ENCODE peak calls at places on chromosomes 12 and 14, in eight cellular contexts. H is transverse colon, Q is A549, N is ovary, C is K562, E is tibial nerve, F is esophagus muscularis mucosa, P is stomach. L is an unnamed sample.

GRCh38 chr12:1840981-1841425 is 20.6 kb downstream of the LRTM2 start:
- DNase-seq in E (no peak), Q (no peak), H (no peak), N (no peak), F (no peak), P (no peak), C (no peak), L (no peak)

GRCh38 chr14:34277191-34277590 is 184.8 kb downstream of the SPTSSA start:
- DNase-seq in N (no peak), P (no peak), H (no peak), Q (no peak), F (no peak), E (no peak), C (no peak), L (no peak)

GRCh38 chr12:21296348-21296747 is 38.4 kb downstream of the SLCO1A2 start:
- DNase-seq in C (no peak), P (no peak), F (no peak), E (no peak), Q (no peak), H (no peak), N (no peak), L (no peak)

GRCh38 chr14:21087294-21088091 is 11.0 kb downstream of the ZNF219 start:
- DNase-seq in E (no peak), F (no peak), C (no peak), H (no peak), Q (no peak), N (peak), P (no peak), L (no peak)

GRCh38 chr12:1353451-1353850 is 240.9 kb downstream of the FBXL14 start:
- DNase-seq in H (no peak), Q (no peak), C (no peak), P (no peak), F (no peak), N (no peak), E (no peak), L (no peak)

GRCh38 chr12:42483534-42483857 is 106.0 kb downstream of the PRICKLE1 start:
- DNase-seq in N (peak), F (no peak), Q (no peak), H (peak), C (peak), E (no peak), P (no peak), L (peak)

GRCh38 chr12:26123482-26123980 is 1.3 kb downstream of the BHLHE41 start:
- DNase-seq in P (no peak), C (no peak), Q (no peak), F (no peak), E (no peak), H (no peak), N (no peak), L (no peak)

GRCh38 chr14:91841065-91841464 is 26.3 kb downstream of the TC2N start:
- DNase-seq in C (no peak), P (no peak), E (no peak), F (no peak), Q (no peak), H (no peak), N (no peak), L (no peak)

GRCh38 chr12:79422060-79422812 is 268.5 kb downstream of the PAWR start:
- DNase-seq in H (no peak), N (no peak), F (no peak), Q (no peak), C (no peak), E (no peak), P (no peak), L (no peak)

GRCh38 chr14:23352506-23353432 is at the start of gene SLC22A17:
- DNase-seq in H (peak), P (peak), C (peak), Q (peak), N (peak), E (peak), F (no peak), L (peak)

GRCh38 chr14:69886843-69887242 is 7.6 kb downstream of the SMOC1 start:
- DNase-seq in C (no peak), F (no peak), N (no peak), Q (no peak), E (no peak), H (no peak), P (no peak), L (no peak)

GRCh38 chr12:49588761-49589516 is 16.5 kb downstream of the FAM186B start:
- DNase-seq in E (no peak), F (no peak), Q (no peak), N (no peak), C (no peak), P (no peak), H (no peak), L (no peak)

GRCh38 chr14:50816419-50817047 is 14.4 kb downstream of the NIN start:
- DNase-seq in F (no peak), P (no peak), Q (no peak), E (no peak), H (no peak), C (no peak), N (no peak), L (no peak)

GRCh38 chr14:59465570-59466150 is 480 bp upstream of the GPR135 start:
- DNase-seq in Q (no peak), P (no peak), E (no peak), F (no peak), C (no peak), N (no peak), H (no peak), L (no peak)

GRCh38 chr12:31017535-31017934 is 56.1 kb upstream of the DDX11 start:
- DNase-seq in F (no peak), N (no peak), C (no peak), H (no peak), Q (no peak), E (no peak), P (no peak), L (peak)

GRCh38 chr14:99055019-99055418 is 217.0 kb downstream of the BCL11B start:
- DNase-seq in P (no peak), Q (no peak), F (no peak), E (no peak), N (no peak), H (no peak), C (no peak), L (peak)

GRCh38 chr14:85165091-85165490 is 364.9 kb upstream of the FLRT2 start:
- DNase-seq in E (peak), P (no peak), N (no peak), H (no peak), C (no peak), Q (no peak), F (no peak), L (no peak)

GRCh38 chr14:105045710-105046326 is 19.4 kb downstream of the GPR132 start:
- DNase-seq in P (peak), E (peak), C (peak), F (peak), H (peak), Q (peak), N (peak), L (peak)

GRCh38 chr12:27999970-28000369 is 27.4 kb upstream of the PTHLH start:
- DNase-seq in H (no peak), Q (no peak), N (no peak), E (no peak), F (no peak), C (no peak), P (no peak), L (no peak)

GRCh38 chr14:35370969-35371368 is 33.6 kb downstream of the NFKBIA start:
- DNase-seq in Q (no peak), F (no peak), P (no peak), N (no peak), E (no peak), C (no peak), H (no peak), L (no peak)

GRCh38 chr12:68483592-68484373 is 126.9 kb upstream of the RAP1B start:
- DNase-seq in F (no peak), P (no peak), N (no peak), H (no peak), Q (no peak), C (no peak), E (no peak), L (no peak)

GRCh38 chr12:21852251-21852650 is 77.7 kb upstream of the KCNJ8 start:
- DNase-seq in F (no peak), E (no peak), C (no peak), H (no peak), N (no peak), P (no peak), Q (no peak), L (no peak)

GRCh38 chr12:123617144-123617543 is 15.2 kb downstream of the DDX55 start:
- DNase-seq in P (no peak), F (no peak), H (no peak), E (no peak), N (no peak), C (no peak), Q (no peak), L (no peak)

GRCh38 chr12:69170293-69170692 is 69.1 kb upstream of the CPSF6 start:
- DNase-seq in F (no peak), H (no peak), Q (no peak), C (no peak), P (no peak), E (no peak), N (no peak), L (no peak)

GRCh38 chr14:74911704-74912103 is 11.4 kb downstream of the RPS6KL1 start:
- DNase-seq in H (no peak), P (no peak), C (no peak), Q (no peak), F (no peak), E (no peak), N (no peak), L (no peak)

GRCh38 chr12:1822699-1823098 is 2.3 kb downstream of the LRTM2 start:
- DNase-seq in N (no peak), C (no peak), E (no peak), F (no peak), H (no peak), P (no peak), Q (no peak), L (no peak)

GRCh38 chr12:121980211-121980891 is 41.3 kb upstream of the BCL7A start:
- DNase-seq in Q (no peak), F (no peak), P (no peak), H (no peak), C (no peak), N (no peak), E (no peak), L (no peak)

GRCh38 chr14:88013750-88014349 is 8.9 kb downstream of the GPR65 start:
- DNase-seq in N (peak), Q (peak), P (peak), H (peak), C (peak), E (peak), F (no peak), L (peak)

GRCh38 chr12:68521321-68521839 is 89.3 kb upstream of the RAP1B start:
- DNase-seq in E (no peak), F (peak), N (no peak), P (no peak), Q (peak), C (no peak), H (no peak), L (no peak)

GRCh38 chr12:119826661-119827435 is 50.3 kb downstream of the CIT start:
- DNase-seq in E (no peak), P (no peak), C (no peak), N (no peak), F (no peak), H (no peak), Q (no peak), L (no peak)

GRCh38 chr14:90903101-90903500 is 86.9 kb upstream of the TTC7B start:
- DNase-seq in Q (peak), P (peak), N (peak), H (peak), E (peak), F (no peak), C (peak), L (no peak)

GRCh38 chr14:69882915-69883314 is 3.7 kb downstream of the SMOC1 start:
- DNase-seq in F (no peak), P (no peak), N (no peak), Q (no peak), H (no peak), E (no peak), C (no peak), L (no peak)

GRCh38 chr12:19760611-19761010 is 321.3 kb downstream of the AEBP2 start:
- DNase-seq in F (no peak), P (no peak), H (no peak), Q (no peak), E (no peak), N (no peak), C (no peak), L (no peak)

GRCh38 chr14:97276573-97276972 is 479.4 kb downstream of the VRK1 start:
- DNase-seq in F (no peak), P (no peak), E (no peak), C (no peak), N (no peak), H (no peak), Q (no peak), L (no peak)

GRCh38 chr14:68816183-68816942 is 23.5 kb upstream of the ZFP36L1 start:
- DNase-seq in H (peak), N (peak), E (peak), C (peak), P (peak), Q (peak), F (no peak), L (peak)

GRCh38 chr12:57262126-57262822 is 11.3 kb upstream of the STAC3 start:
- DNase-seq in E (no peak), H (no peak), C (no peak), P (no peak), N (no peak), F (no peak), Q (no peak), L (no peak)

GRCh38 chr14:104144453-104144790 is 6.0 kb downstream of the KIF26A start:
- DNase-seq in E (no peak), P (no peak), N (no peak), H (no peak), Q (no peak), F (no peak), C (no peak), L (no peak)

GRCh38 chr14:44662250-44662891 is 155.3 kb upstream of the FSCB start:
- DNase-seq in E (no peak), Q (no peak), H (no peak), C (no peak), N (no peak), F (no peak), P (no peak), L (no peak)

GRCh38 chr14:89303452-89304435 is 113.3 kb downstream of the FOXN3 start:
- DNase-seq in Q (no peak), H (peak), P (peak), F (no peak), E (peak), C (no peak), N (peak), L (peak)

GRCh38 chr12:29739279-29739991 is 44.3 kb downstream of the TMTC1 start:
- DNase-seq in P (no peak), N (no peak), E (no peak), Q (no peak), C (no peak), H (no peak), F (no peak), L (no peak)

GRCh38 chr12:29741342-29742241 is 42.1 kb downstream of the TMTC1 start:
- DNase-seq in N (no peak), H (no peak), F (no peak), E (no peak), Q (no peak), C (no peak), P (no peak), L (no peak)

GRCh38 chr12:29737616-29738015 is 46.1 kb downstream of the TMTC1 start:
- DNase-seq in N (no peak), C (no peak), P (no peak), H (no peak), Q (no peak), F (no peak), E (no peak), L (no peak)

GRCh38 chr12:29735604-29736003 is 48.1 kb downstream of the TMTC1 start:
- DNase-seq in N (no peak), E (no peak), C (no peak), Q (no peak), P (no peak), H (no peak), F (no peak), L (no peak)

GRCh38 chr12:29738416-29738815 is 45.3 kb downstream of the TMTC1 start:
- DNase-seq in E (no peak), F (no peak), P (no peak), H (no peak), C (no peak), N (no peak), Q (no peak), L (no peak)
- H3K4me3 ChIP-seq in E (no peak), F (no peak), P (no peak), H (no peak), C (no peak), N (no peak), Q (no peak), L (no peak)

DNA sequence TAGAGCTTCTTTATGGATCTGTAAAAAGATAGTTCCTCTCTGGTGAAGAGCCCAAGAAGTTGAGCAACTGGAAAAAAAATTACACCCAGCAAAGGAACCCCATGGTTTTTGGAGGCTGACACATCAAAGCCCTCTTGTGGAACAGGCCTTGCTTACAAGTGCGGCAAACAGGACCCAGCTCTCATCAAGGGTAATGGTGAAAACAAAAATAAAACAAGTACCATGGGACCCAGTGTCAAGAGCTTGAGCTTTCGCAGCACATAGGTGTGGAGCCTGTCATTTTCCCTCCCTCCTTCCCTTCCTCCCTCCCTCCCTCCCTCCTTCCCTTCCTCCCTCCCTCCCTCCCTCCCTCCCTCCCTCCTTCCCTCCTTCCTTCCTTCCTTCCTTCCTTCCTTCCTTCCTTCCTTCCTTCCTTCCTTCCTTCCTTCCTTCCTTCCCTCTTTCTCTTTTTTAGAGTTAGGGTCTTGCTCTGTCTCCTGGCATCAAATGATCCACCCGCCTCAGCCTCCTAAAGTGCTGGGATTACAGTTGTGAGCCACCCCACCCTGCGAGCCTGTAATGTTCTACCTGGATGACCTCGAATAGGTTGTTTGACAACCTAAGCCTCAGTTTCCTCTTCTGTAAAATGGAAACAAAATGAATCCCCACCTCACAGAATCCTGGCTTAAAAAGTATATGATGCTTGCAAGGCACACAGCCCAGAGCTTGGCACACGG is 114.3 kb upstream of the RPH3A start:
- DNase-seq in F (no peak), Q (no peak), E (no peak), H (no peak), N (no peak), P (no peak), C (no peak), L (no peak)
- TF ChIP-seq EP300 in F (no peak), Q (no peak), E (no peak), H (no peak), N (no peak), P (no peak), C (no peak), L (no peak)

DNA sequence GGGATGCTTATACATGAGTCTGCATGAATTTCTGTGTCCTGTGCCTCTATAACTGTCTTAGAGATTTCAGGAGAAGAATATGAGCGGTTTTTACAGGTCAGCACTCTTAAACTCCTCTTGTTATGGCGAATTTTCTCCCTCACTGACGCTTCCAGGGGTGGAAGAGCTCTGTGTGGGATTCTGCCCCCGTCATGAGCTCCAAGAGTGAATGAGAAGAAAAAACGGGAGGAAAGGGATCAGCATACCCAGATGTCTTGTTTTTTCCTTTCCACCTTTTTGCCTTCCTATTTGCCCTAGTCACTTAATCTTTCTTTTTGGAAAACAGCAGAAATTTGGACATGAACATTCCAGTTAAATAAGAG is 651 bp downstream of the PFKM start:
- DNase-seq in F (no peak), Q (no peak), N (no peak), P (no peak), H (no peak), E (no peak), C (no peak), L (no peak)
- H3K27ac ChIP-seq in F (peak), Q (peak), N (peak), P (no peak), H (peak), E (peak), C (no peak), L (no peak)

GRCh38 chr12:117975006-117975405 is 6.2 kb upstream of the KSR2 start:
- DNase-seq in N (no peak), F (no peak), C (no peak), H (no peak), Q (no peak), P (no peak), E (no peak), L (no peak)

GRCh38 chr12:117981267-117981666 is 12.5 kb upstream of the KSR2 start:
- DNase-seq in C (no peak), N (no peak), H (no peak), E (no peak), P (no peak), Q (no peak), F (no peak), L (no peak)

GRCh38 chr12:117980621-117981020 is 11.8 kb upstream of the KSR2 start:
- DNase-seq in E (no peak), F (no peak), C (no peak), Q (no peak), H (no peak), N (no peak), P (no peak), L (no peak)

GRCh38 chr12:117972341-117972740 is 3.6 kb upstream of the KSR2 start:
- DNase-seq in C (no peak), F (no peak), E (no peak), Q (no peak), N (no peak), H (peak), P (no peak), L (no peak)

DNA sequence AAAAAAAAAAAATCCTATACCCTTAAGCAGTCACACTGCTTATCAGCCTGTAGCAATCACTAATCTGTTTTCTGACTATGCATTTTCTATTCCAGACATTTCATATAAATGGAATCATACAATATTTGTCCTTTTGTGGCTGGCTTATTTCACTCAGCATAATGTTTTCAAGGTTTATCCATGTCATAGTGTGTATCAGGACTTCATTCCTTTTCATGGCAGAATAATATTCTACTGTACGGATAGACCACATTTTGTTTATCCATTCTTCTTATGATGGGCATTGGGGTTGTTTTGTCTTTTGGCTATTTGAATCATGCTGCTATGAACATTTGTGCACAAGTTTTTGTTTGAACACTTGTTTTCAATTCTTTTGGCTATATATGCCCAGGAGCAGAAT is 8.6 kb upstream of the KSR2 start:
- DNase-seq in N (no peak), C (no peak), Q (no peak), F (no peak), H (no peak), P (no peak), E (no peak), L (no peak)
- H3K4me3 ChIP-seq in N (no peak), C (no peak), Q (no peak), F (no peak), H (no peak), P (no peak), E (no peak), L (no peak)

GRCh38 chr12:6335451-6336078 is 6.3 kb downstream of the TNFRSF1A start:
- DNase-seq in N (peak), E (peak), P (peak), F (peak), C (peak), Q (peak), H (peak), L (peak)
- TF ChIP-seq EP300 in N (no peak), E (no peak), P (no peak), F (peak), C (no peak), Q (no peak), H (no peak), L (no peak)

GRCh38 chr12:93174473-93174872 is 203.3 kb upstream of the NUDT4 start:
- DNase-seq in F (no peak), E (no peak), N (no peak), P (no peak), C (no peak), Q (no peak), H (no peak), L (no peak)
- H3K27ac ChIP-seq in F (peak), E (no peak), N (no peak), P (no peak), C (no peak), Q (no peak), H (peak), L (no peak)

L was measured in suprapubic skin.